ENCODE peak calls at places on chromosome 7, in seven cellular contexts. S is mammary epithelial cell; M is ovary; Z is neuronal stem cell; J is CD8-positive, alpha-beta T cell; A is CD4-positive, alpha-beta memory T cell; C is MM.1S. U is an unnamed sample.

GRCh38 chr7:127888825-127889224 is 142.4 kb downstream of the LRRC4 start:
- DNase-seq in S (no peak), M (no peak), Z (no peak), J (no peak), A (no peak), C (no peak), U (no peak)

GRCh38 chr7:29135851-29136250 is 10.5 kb downstream of the CPVL start:
- DNase-seq in S (no peak), M (no peak), Z (no peak), J (no peak), A (no peak), C (no peak), U (no peak)

GRCh38 chr7:13988765-13989137 is 715 bp downstream of the ETV1 start:
- DNase-seq in S (no peak), M (no peak), Z (peak; percentile 50), J (no peak), A (no peak), C (no peak), U (peak; percentile 6)

GRCh38 chr7:366171-366916 is 76.4 kb downstream of the FOXL3 start:
- DNase-seq in S (no peak), M (no peak), Z (no peak), J (no peak), A (peak; percentile 9), C (no peak), U (no peak)

GRCh38 chr7:93949468-93949867 is 27.9 kb downstream of the GNG11 start:
- DNase-seq in S (peak; percentile 3), M (no peak), Z (no peak), J (no peak), A (no peak), C (no peak), U (peak; percentile 54)

GRCh38 chr7:40763319-40764287 is 628.8 kb downstream of the SUGCT start:
- DNase-seq in S (no peak), M (no peak), Z (no peak), J (no peak), A (no peak), C (peak; percentile 12), U (peak; percentile 99)

GRCh38 chr7:44391746-44392617 is 66.6 kb upstream of the CAMK2B start:
- DNase-seq in S (no peak), M (peak; percentile 1), Z (no peak), J (no peak), A (no peak), C (no peak), U (no peak)

GRCh38 chr7:909358-910329 is 33.3 kb downstream of the GET4 start:
- DNase-seq in S (no peak), M (peak; percentile 56), Z (peak; percentile 15), J (peak; percentile 30), A (peak; percentile 46), C (no peak), U (peak; percentile 42)

GRCh38 chr7:112869111-112869774 is 79.0 kb upstream of the TMEM168 start:
- DNase-seq in S (peak; percentile 25), M (no peak), Z (peak; percentile 20), J (peak; percentile 36), A (peak; percentile 49), C (peak; percentile 80), U (peak; percentile 18)

GRCh38 chr7:98802088-98802780 is 67.6 kb downstream of the TMEM130 start:
- DNase-seq in S (peak; percentile 33), M (no peak), Z (peak; percentile 55), J (no peak), A (no peak), C (peak; percentile 54), U (peak; percentile 96)

GRCh38 chr7:102859799-102860125 is 53.0 kb upstream of the LRRC17 start:
- DNase-seq in S (no peak), M (no peak), Z (no peak), J (no peak), A (no peak), C (no peak), U (no peak)

GRCh38 chr7:2196381-2197378 is 36.1 kb downstream of the MAD1L1 start:
- DNase-seq in S (no peak), M (no peak), Z (no peak), J (no peak), A (no peak), C (no peak), U (peak; percentile 43)

DNA sequence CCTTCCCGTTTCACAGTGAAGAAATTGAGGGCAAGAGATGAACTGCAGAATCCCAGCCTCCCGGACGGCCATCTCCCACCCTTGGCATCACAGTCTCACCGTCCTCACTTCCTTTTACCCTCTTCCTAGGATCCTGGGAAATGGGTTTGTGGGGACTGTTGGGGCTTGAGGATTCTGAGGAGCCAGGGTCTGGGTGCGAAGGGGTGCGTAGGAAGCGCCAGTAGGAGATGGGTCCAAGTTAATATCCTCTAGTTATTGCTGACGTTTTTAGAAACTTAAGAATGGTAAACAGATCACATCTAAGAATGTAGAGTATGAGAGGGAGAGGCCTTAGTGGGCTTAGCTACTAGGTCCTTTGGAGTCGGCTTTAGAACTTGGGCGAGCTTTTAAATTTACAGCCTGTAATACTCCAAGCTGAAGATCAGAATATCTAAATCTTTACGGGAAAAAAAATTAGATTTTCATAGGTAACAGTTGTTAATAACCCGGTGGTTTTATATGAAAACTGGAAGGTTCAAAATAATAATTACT is 696 bp downstream of the MALSU1 start:
- DNase-seq in S (no peak), M (no peak), Z (no peak), J (no peak), A (no peak), C (no peak), U (no peak)
- H3K4me1 ChIP-seq in S (peaks cover 18% of the 10 kb centered on the region), M (peaks cover 13% of the 10 kb centered on the region), Z (peaks cover 7% of the 10 kb centered on the region), J (peaks cover 27% of the 10 kb centered on the region), A (peaks cover 48% of the 10 kb centered on the region), C (peaks cover 12% of the 10 kb centered on the region), U (peaks cover 20% of the 10 kb centered on the region)

GRCh38 chr7:38584443-38585210 is 46.5 kb downstream of the AMPH start:
- DNase-seq in S (peak; percentile 8), M (no peak), Z (no peak), J (no peak), A (no peak), C (no peak), U (no peak)
- H3K4me3 ChIP-seq in S (no peak overlapping the region), M (no peak overlapping the region), Z (no peak overlapping the region), J (no peak overlapping the region), A (no peak overlapping the region), C (no peak overlapping the region), U (no peak overlapping the region)

GRCh38 chr7:42832672-42833071 is 79.2 kb downstream of the C7orf25 start:
- DNase-seq in S (no peak), M (no peak), Z (no peak), J (no peak), A (no peak), C (no peak), U (no peak)
- H3K4me1 ChIP-seq in S (no peaks in the 10 kb centered on the region), M (peaks cover 7% of the 10 kb centered on the region), Z (no peaks in the 10 kb centered on the region), J (no peaks in the 10 kb centered on the region), A (no peaks in the 10 kb centered on the region), C (peaks cover 12% of the 10 kb centered on the region), U (peaks cover 10% of the 10 kb centered on the region)

GRCh38 chr7:155222578-155222977 is 75.1 kb upstream of the INSIG1 start:
- DNase-seq in S (no peak), M (no peak), Z (no peak), J (no peak), A (no peak), C (no peak), U (no peak)

GRCh38 chr7:155224116-155224811 is 73.4 kb upstream of the INSIG1 start:
- DNase-seq in S (peak; percentile 65), M (no peak), Z (no peak), J (no peak), A (no peak), C (no peak), U (peak; percentile 28)

GRCh38 chr7:155222046-155222445 is 75.6 kb upstream of the INSIG1 start:
- DNase-seq in S (no peak), M (no peak), Z (no peak), J (no peak), A (no peak), C (no peak), U (no peak)

GRCh38 chr7:155223021-155223420 is 74.7 kb upstream of the INSIG1 start:
- DNase-seq in S (no peak), M (no peak), Z (no peak), J (no peak), A (no peak), C (no peak), U (no peak)

DNA sequence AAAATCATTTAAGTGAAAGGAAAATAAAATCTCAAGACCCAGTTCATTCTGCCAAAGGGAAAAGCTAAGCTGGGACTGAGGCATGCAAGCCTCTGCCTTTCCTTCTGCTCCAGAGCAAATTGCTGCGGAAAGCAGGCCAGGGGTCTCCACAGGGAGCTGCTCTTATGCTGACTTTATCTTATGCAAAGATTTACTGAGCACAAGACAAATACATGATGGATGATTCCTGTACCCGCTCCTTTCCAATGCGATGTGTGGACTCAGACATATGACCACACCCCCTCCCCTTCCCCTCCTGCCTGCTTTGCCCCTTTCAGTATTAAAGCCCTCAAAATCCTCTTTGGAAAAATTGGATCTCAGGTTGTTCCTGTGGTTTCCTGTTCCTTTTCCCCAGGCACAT is 74.2 kb upstream of the INSIG1 start:
- DNase-seq in S (no peak), M (no peak), Z (no peak), J (no peak), A (no peak), C (no peak), U (no peak)
- H3K4me3 ChIP-seq in S (no peak overlapping the region), M (no peak overlapping the region), Z (no peak overlapping the region), J (no peak overlapping the region), A (no peak overlapping the region), C (no peak overlapping the region), U (no peak overlapping the region)

GRCh38 chr7:108000875-108001758 is 1.8 kb downstream of the LAMB1 start:
- DNase-seq in S (peak; percentile 19), M (peak; percentile 21), Z (peak; percentile 41), J (no peak), A (no peak), C (no peak), U (peak; percentile 56)
- H3K4me1 ChIP-seq in S (peaks cover 59% of the 10 kb centered on the region), M (peaks cover 3% of the 10 kb centered on the region), Z (peaks cover 13% of the 10 kb centered on the region), J (peaks cover 8% of the 10 kb centered on the region), A (peaks cover 19% of the 10 kb centered on the region), C (no peaks in the 10 kb centered on the region), U (peaks cover 73% of the 10 kb centered on the region)

U was measured in SJSA1.